ENCODE peak calls at places on chromosome 17, in nine cellular contexts. N is A673; D is endodermal cell; Z is SJCRH30; F is heart right ventricle; I is H1; U is CD8-positive, alpha-beta T cell; Y is adrenal gland; B is colonic mucosa. S is an unnamed sample. For H3K9me3, the result is how much of the 10 kb centered on the place peaks cover.

GRCh38 chr17:76515291-76515949 is 14.2 kb upstream of the RHBDF2 start:
- DNase-seq in N (no peak), Y (peak), B (peak), I (no peak), Z (no peak), U (peak), D (no peak), F (peak), S (peak)

GRCh38 chr17:60352071-60352470 is 39.9 kb downstream of the USP32 start:
- DNase-seq in N (no peak), B (no peak), Y (no peak), I (no peak), U (no peak), F (no peak), Z (no peak), D (no peak), S (no peak)

GRCh38 chr17:3754458-3755334 is 31.0 kb downstream of the HASPIN start:
- DNase-seq in Y (peak), I (peak), B (peak), Z (no peak), N (no peak), F (no peak), U (peak), D (peak), S (peak)

GRCh38 chr17:1872254-1872653 is 42.4 kb downstream of the RPA1 start:
- DNase-seq in F (no peak), Y (no peak), N (no peak), Z (no peak), I (no peak), B (no peak), D (no peak), U (no peak), S (no peak)

GRCh38 chr17:41986634-41987033 is 20.0 kb downstream of the CNP start:
- DNase-seq in Y (no peak), I (no peak), B (no peak), F (no peak), D (no peak), N (no peak), U (no peak), Z (no peak), S (no peak)

GRCh38 chr17:59840329-59840907 is 52.3 kb downstream of the TUBD1 start:
- DNase-seq in I (no peak), F (no peak), U (no peak), Y (no peak), N (no peak), Z (no peak), D (peak), B (no peak), S (no peak)

GRCh38 chr17:47757416-47757815 is 24.4 kb downstream of the TBX21 start:
- DNase-seq in N (no peak), Z (no peak), F (no peak), B (no peak), D (no peak), U (no peak), I (no peak), Y (no peak), S (no peak)

GRCh38 chr17:8341456-8341855 is 1.8 kb downstream of the ODF4 start:
- DNase-seq in I (no peak), U (no peak), F (no peak), D (peak), Z (no peak), B (no peak), N (no peak), Y (no peak), S (no peak)

GRCh38 chr17:77690271-77691161 is 268.0 kb upstream of the TNRC6C start:
- DNase-seq in Y (no peak), D (peak), Z (peak), I (no peak), B (no peak), N (peak), F (peak), U (peak), S (no peak)

GRCh38 chr17:80646328-80646727 is 101.7 kb downstream of the RPTOR start:
- DNase-seq in B (no peak), U (no peak), F (no peak), Z (no peak), Y (no peak), N (no peak), I (no peak), D (peak), S (no peak)

GRCh38 chr17:60941028-60941427 is 263.4 kb downstream of the BCAS3 start:
- DNase-seq in B (peak), I (no peak), Y (peak), Z (peak), U (no peak), F (peak), D (no peak), N (no peak), S (no peak)

GRCh38 chr17:73138541-73139138 is 26.2 kb upstream of the SSTR2 start:
- DNase-seq in U (no peak), I (no peak), Y (no peak), F (no peak), Z (no peak), B (no peak), N (no peak), D (no peak), S (no peak)

GRCh38 chr17:848402-848801 is 66.2 kb downstream of the MRM3 start:
- DNase-seq in F (peak), U (no peak), Z (no peak), B (no peak), N (no peak), I (no peak), Y (no peak), D (no peak), S (no peak)

GRCh38 chr17:40848583-40849235 is 18.3 kb downstream of the KRT12 start:
- DNase-seq in Z (no peak), F (no peak), U (no peak), B (no peak), N (no peak), D (no peak), Y (no peak), I (no peak), S (no peak)

GRCh38 chr17:4206945-4207344 is 56.8 kb downstream of the ANKFY1 start:
- DNase-seq in Z (no peak), D (no peak), I (no peak), B (no peak), N (no peak), F (no peak), Y (no peak), U (no peak), S (no peak)

GRCh38 chr17:49814781-49815496 is 26.5 kb downstream of the KAT7 start:
- DNase-seq in I (no peak), B (no peak), Y (no peak), Z (no peak), D (no peak), U (no peak), F (no peak), N (peak), S (no peak)

GRCh38 chr17:64491034-64491860 is 5.6 kb downstream of the POLG2 start:
- DNase-seq in Z (peak), I (no peak), F (peak), U (peak), B (peak), Y (no peak), N (no peak), D (peak), S (no peak)

GRCh38 chr17:82518826-82519810 is at the start of gene FOXK2:
- DNase-seq in F (peak), U (peak), Z (peak), N (peak), I (peak), Y (peak), D (peak), B (peak), S (peak)

GRCh38 chr17:70859829-70860228 is 690.5 kb downstream of the KCNJ2 start:
- DNase-seq in Z (no peak), F (no peak), Y (no peak), N (no peak), I (no peak), B (no peak), U (no peak), D (no peak), S (no peak)

GRCh38 chr17:61408151-61409041 is 8.8 kb downstream of the TBX2 start:
- DNase-seq in F (no peak), B (no peak), N (no peak), U (no peak), Z (no peak), I (peak), Y (no peak), D (peak), S (peak)

GRCh38 chr17:77328823-77329740 is 188.3 kb downstream of the SEC14L1 start:
- DNase-seq in F (peak), Y (no peak), B (peak), D (peak), U (no peak), I (no peak), N (no peak), Z (no peak), S (peak)

GRCh38 chr17:32491371-32492280 is 4.8 kb downstream of the CDK5R1 start:
- DNase-seq in D (no peak), B (no peak), Z (no peak), I (no peak), U (no peak), Y (no peak), F (no peak), N (no peak), S (no peak)

GRCh38 chr17:74430706-74431567 is 951 bp upstream of the GPRC5C start:
- DNase-seq in U (no peak), N (no peak), D (peak), B (peak), Y (peak), Z (no peak), F (peak), I (peak), S (peak)

GRCh38 chr17:17577373-17577772 is 14.1 kb downstream of the PEMT start:
- DNase-seq in U (no peak), N (no peak), Z (no peak), I (no peak), F (no peak), D (no peak), B (no peak), Y (no peak), S (no peak)

GRCh38 chr17:39667262-39668140 is 752 bp upstream of the PNMT start:
- DNase-seq in I (peak), U (no peak), Y (no peak), F (no peak), B (no peak), N (no peak), D (peak), Z (peak), S (no peak)

GRCh38 chr17:10620823-10621222 is 36.3 kb downstream of the MYH3 start:
- DNase-seq in F (no peak), D (no peak), Z (no peak), B (no peak), Y (no peak), N (no peak), U (no peak), I (no peak), S (no peak)

GRCh38 chr17:75874323-75875181 is 3.8 kb downstream of the TRIM47 start:
- DNase-seq in Y (no peak), N (no peak), F (no peak), I (no peak), D (peak), B (no peak), Z (no peak), U (no peak), S (no peak)

GRCh38 chr17:41583137-41584127 is 3.3 kb downstream of the KRT14 start:
- DNase-seq in Z (no peak), F (no peak), I (no peak), Y (no peak), D (no peak), B (peak), U (no peak), N (no peak), S (no peak)

GRCh38 chr17:75723201-75723930 is 2.1 kb downstream of the ITGB4 start:
- DNase-seq in F (no peak), U (no peak), Z (peak), I (no peak), N (no peak), Y (no peak), B (peak), D (no peak), S (peak)

GRCh38 chr17:56358651-56359050 is 205.4 kb downstream of the ANKFN1 start:
- DNase-seq in I (no peak), D (no peak), B (no peak), U (no peak), F (no peak), N (peak), Z (peak), Y (no peak), S (no peak)

GRCh38 chr17:9676084-9676483 is 30.8 kb downstream of the USP43 start:
- DNase-seq in B (no peak), I (no peak), D (peak), U (no peak), N (peak), F (no peak), Z (no peak), Y (no peak), S (no peak)

GRCh38 chr17:82752371-82753200 is 721 bp downstream of the TBCD start:
- DNase-seq in N (peak), U (no peak), Y (peak), Z (peak), B (peak), F (peak), I (no peak), D (peak), S (peak)

GRCh38 chr17:28258347-28258887 is 60.6 kb upstream of the TMEM97 start:
- DNase-seq in F (no peak), Z (no peak), Y (no peak), N (no peak), I (no peak), D (no peak), B (peak), U (no peak), S (no peak)

GRCh38 chr17:63478814-63479494 is 2.1 kb downstream of the ACE start:
- DNase-seq in N (peak), U (peak), I (peak), B (peak), Y (peak), D (peak), Z (peak), F (peak), S (peak)

GRCh38 chr17:2138768-2139167 is 83.9 kb downstream of the HIC1 start:
- DNase-seq in D (peak), B (peak), Y (peak), F (peak), I (no peak), U (no peak), Z (peak), N (peak), S (no peak)

GRCh38 chr17:55813944-55814343 is 63.1 kb downstream of the PCTP start:
- DNase-seq in Z (no peak), B (no peak), U (no peak), D (no peak), I (no peak), N (no peak), Y (no peak), F (no peak), S (no peak)

GRCh38 chr17:15157051-15157450 is 108.1 kb downstream of the PMP22 start:
- DNase-seq in Z (no peak), U (no peak), Y (no peak), F (no peak), N (no peak), B (no peak), I (no peak), D (no peak), S (no peak)

DNA sequence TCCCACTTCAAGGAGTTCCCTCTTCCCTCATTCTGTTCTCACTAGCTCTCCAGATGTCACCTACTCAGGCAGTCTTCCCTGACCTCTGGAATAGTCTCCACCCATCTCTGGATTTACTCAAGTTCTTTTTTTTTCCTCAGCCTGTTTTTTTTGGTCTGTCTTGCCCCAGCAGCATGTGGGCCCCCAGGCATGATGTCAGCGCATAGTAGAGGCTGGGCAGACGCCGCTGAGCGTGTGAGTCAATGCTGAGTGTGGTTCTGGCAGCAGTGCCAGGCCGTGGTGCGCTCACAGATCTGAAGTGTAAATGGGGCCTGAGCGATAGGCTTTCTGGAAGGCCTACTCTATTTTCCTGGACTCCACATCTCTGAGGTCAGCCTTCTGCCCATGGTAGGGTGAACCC is 2.7 kb upstream of the KCNJ18 start:
- DNase-seq in D (no peak), U (no peak), N (no peak), Z (peak), B (no peak), I (no peak), Y (peak), F (no peak), S (no peak)
- H3K9me3 ChIP-seq in D (under half), U (under half), N (under half), Z (under half), B (under half), I (half or more), Y (under half), F (under half), S (under half)

GRCh38 chr17:21814776-21815175 is 122.5 kb downstream of the KCNJ18 start:
- DNase-seq in B (no peak), F (no peak), D (no peak), N (no peak), U (no peak), I (no peak), Z (peak), Y (no peak), S (no peak)
- H3K9me3 ChIP-seq in B (under half), F (under half), D (half or more), N (under half), U (under half), I (under half), Z (under half), Y (under half), S (under half)

GRCh38 chr17:27105636-27106035 is 188.3 kb upstream of the WSB1 start:
- DNase-seq in B (no peak), D (no peak), Y (no peak), F (no peak), I (no peak), N (no peak), U (no peak), Z (no peak), S (no peak)

GRCh38 chr17:27106982-27107360 is 186.9 kb upstream of the WSB1 start:
- DNase-seq in B (no peak), D (no peak), I (no peak), Z (no peak), F (no peak), U (no peak), N (no peak), Y (no peak), S (no peak)

GRCh38 chr17:27109346-27109745 is 184.6 kb upstream of the WSB1 start:
- DNase-seq in Y (no peak), B (no peak), Z (no peak), I (no peak), N (peak), D (no peak), U (no peak), F (no peak), S (no peak)

GRCh38 chr17:27106347-27106981 is 187.4 kb upstream of the WSB1 start:
- DNase-seq in N (no peak), Z (no peak), D (no peak), F (no peak), I (no peak), Y (no peak), B (no peak), U (no peak), S (no peak)
- H3K9me3 ChIP-seq in N (under half), Z (under half), D (under half), F (under half), I (under half), Y (under half), B (under half), U (under half), S (under half)

GRCh38 chr17:19672009-19672837 is 23.7 kb downstream of the ALDH3A2 start:
- DNase-seq in Z (peak), Y (peak), N (no peak), U (no peak), B (peak), D (no peak), I (peak), F (peak), S (no peak)
- H3K9me3 ChIP-seq in Z (under half), Y (under half), N (under half), U (under half), B (under half), D (under half), I (under half), F (under half), S (under half)